ENCODE peak calls at places on chromosomes 5 and 9, in six cellular contexts. X is activated naive CD4-positive, alpha-beta T cell; Y is HT-29; Z is GM12892; T is stimulated activated CD4-positive, alpha-beta T cell treated with anti-CD3 and anti-CD28 coated beads, Interleukin-4, amount 100 ng/mL, for 4 hours; K is activated T-helper 1 cell treated with Interleukin-2 at 50 U/mL for 16 hours. H is an unnamed sample.
A peak's percentile ranks its signal among the peaks of the same experiment; 100 is the strongest.

GRCh38 chr9:135480071-135480941 is 724 bp downstream of the PPP1R26 start:
- DNase-seq in Z (no peak), K (no peak), Y (peak; percentile 40), X (no peak), T (no peak), H (no peak)

GRCh38 chr5:88391116-88391515 is 122.5 kb upstream of the TMEM161B start:
- DNase-seq in X (no peak), Z (no peak), K (no peak), T (no peak), Y (no peak), H (no peak)

GRCh38 chr5:66653380-66653779 is 57.2 kb downstream of the MAST4 start:
- DNase-seq in Z (no peak), Y (no peak), T (no peak), X (no peak), K (no peak), H (no peak)

GRCh38 chr5:97600486-97600885 is 417.4 kb upstream of the RIOK2 start:
- DNase-seq in Z (no peak), Y (no peak), X (no peak), T (no peak), K (no peak), H (no peak)

GRCh38 chr5:11619339-11620028 is 284.8 kb downstream of the CTNND2 start:
- DNase-seq in T (no peak), Y (peak; percentile 45), K (no peak), Z (no peak), X (no peak), H (no peak)

GRCh38 chr5:5781335-5781734 is 358.9 kb downstream of the ICE1 start:
- DNase-seq in K (no peak), T (no peak), Y (no peak), Z (no peak), X (no peak), H (no peak)

GRCh38 chr5:151612689-151613427 is 21.7 kb upstream of the FAT2 start:
- DNase-seq in T (peak; percentile 39), K (no peak), X (no peak), Y (no peak), Z (peak; percentile 36), H (peak; percentile 86)

GRCh38 chr9:32970554-32970953 is 30.9 kb downstream of the APTX start:
- DNase-seq in X (no peak), K (no peak), Y (no peak), T (no peak), Z (no peak), H (no peak)

GRCh38 chr9:131020862-131021261 is 11.9 kb downstream of the LAMC3 start:
- DNase-seq in Y (no peak), K (no peak), Z (no peak), X (no peak), T (no peak), H (no peak)

GRCh38 chr5:149894237-149894636 is 50.4 kb downstream of the PDE6A start:
- DNase-seq in Y (no peak), K (no peak), T (no peak), Z (no peak), X (no peak), H (no peak)

GRCh38 chr5:77101298-77101697 is 14.2 kb upstream of the ZBED3 start:
- DNase-seq in Z (no peak), X (no peak), K (no peak), T (no peak), Y (no peak), H (no peak)

GRCh38 chr5:131979816-131980215 is 31.6 kb downstream of the ACSL6 start:
- DNase-seq in Z (no peak), Y (no peak), K (no peak), X (no peak), T (no peak), H (no peak)

GRCh38 chr9:127452481-127453092 is 1.3 kb downstream of the LRSAM1 start:
- DNase-seq in X (no peak), T (no peak), Y (peak; percentile 62), K (no peak), Z (no peak), H (no peak)

GRCh38 chr9:849431-849830 is 7.9 kb downstream of the DMRT1 start:
- DNase-seq in Y (no peak), Z (no peak), X (no peak), T (no peak), K (no peak), H (no peak)

H was measured in epithelial cell of proximal tubule.